ENCODE peak calls at places on chromosomes 6 and 20, in four cellular contexts. X is stimulated activated CD8-positive, alpha-beta memory T cell treated with anti-CD3 and anti-CD28 coated beads, Interleukin-2, amount 100 ng/mL, for 48 hours; M is cardiac fibroblast; N is left cardiac atrium. O is an unnamed sample.

GRCh38 chr6:2109796-2110195 is 135.6 kb downstream of the GMDS start:
- DNase-seq in M (no peak), X (no peak), N (no peak), O (no peak)

GRCh38 chr6:32947552-32948465 is 5.1 kb downstream of the HLA-DMA start:
- DNase-seq in M (peak), X (no peak), N (no peak), O (no peak)

GRCh38 chr6:110348956-110349565 is 9.1 kb downstream of the METTL24 start:
- DNase-seq in M (no peak), N (no peak), X (no peak), O (peak)

GRCh38 chr6:53706525-53706924 is 41.0 kb upstream of the KLHL31 start:
- DNase-seq in N (no peak), M (no peak), X (no peak), O (no peak)

GRCh38 chr20:49979030-49979832 is 3.5 kb upstream of the SNAI1 start:
- DNase-seq in M (peak), X (peak), N (peak), O (no peak)

GRCh38 chr6:166836785-166837718 is 119.3 kb downstream of the RNASET2 start:
- DNase-seq in X (no peak), N (no peak), M (no peak), O (no peak)

GRCh38 chr20:46108435-46108841 is 9.7 kb upstream of the CD40 start:
- DNase-seq in N (no peak), M (no peak), X (no peak), O (no peak)

GRCh38 chr20:47392015-47392720 is 35.7 kb upstream of the ZMYND8 start:
- DNase-seq in X (no peak), N (peak), M (peak), O (no peak)

GRCh38 chr6:167683028-167683862 is 143.5 kb upstream of the AFDN start:
- DNase-seq in X (no peak), M (peak), N (peak), O (peak)

GRCh38 chr20:10609276-10609675 is 64.5 kb downstream of the JAG1 start:
- DNase-seq in X (no peak), M (peak), N (peak), O (no peak)

GRCh38 chr20:34705008-34705382 is 851 bp downstream of the TP53INP2 start:
- DNase-seq in N (no peak), X (no peak), M (no peak), O (peak)

GRCh38 chr6:67667640-67668422 is 967.3 kb upstream of the ADGRB3 start:
- DNase-seq in M (no peak), X (no peak), N (no peak), O (no peak)

GRCh38 chr20:1920252-1920651 is 25.0 kb downstream of the SIRPA start:
- DNase-seq in X (no peak), N (no peak), M (no peak), O (no peak)

GRCh38 chr20:36092424-36093024 is 62.0 kb upstream of the EPB41L1 start:
- DNase-seq in N (peak), M (no peak), X (no peak), O (peak)

GRCh38 chr6:162226810-162227209 is 500.8 kb downstream of the PRKN start:
- DNase-seq in N (no peak), X (no peak), M (no peak), O (no peak)

GRCh38 chr20:17431621-17432364 is 99.4 kb downstream of the BFSP1 start:
- DNase-seq in X (peak), N (peak), M (peak), O (no peak)

GRCh38 chr6:3729603-3730344 is 21.7 kb downstream of the PXDC1 start:
- DNase-seq in N (no peak), M (no peak), X (no peak), O (no peak)

GRCh38 chr20:18705490-18705889 is 108.1 kb upstream of the SCP2D1 start:
- DNase-seq in N (no peak), M (peak), X (no peak), O (no peak)

GRCh38 chr20:825710-826421 is 7.6 kb upstream of the FAM110A start:
- DNase-seq in X (no peak), M (peak), N (no peak), O (no peak)

GRCh38 chr6:40543776-40544175 is 43.4 kb downstream of the LRFN2 start:
- DNase-seq in M (no peak), X (no peak), N (no peak), O (no peak)

GRCh38 chr6:3379482-3380060 is 77.3 kb downstream of the SLC22A23 start:
- DNase-seq in X (no peak), M (no peak), N (no peak), O (no peak)

GRCh38 chr6:6230286-6230685 is 90.2 kb downstream of the F13A1 start:
- DNase-seq in N (no peak), M (no peak), X (no peak), O (no peak)

GRCh38 chr6:9521152-9521530 is 893.7 kb downstream of the TFAP2A start:
- DNase-seq in M (no peak), N (no peak), X (no peak), O (no peak)

GRCh38 chr20:18783385-18783959 is 30.1 kb upstream of the SCP2D1 start:
- DNase-seq in X (no peak), M (no peak), N (no peak), O (no peak)

GRCh38 chr6:21587925-21588811 is 5.4 kb upstream of the SOX4 start:
- DNase-seq in X (no peak), N (peak), M (peak), O (peak)

GRCh38 chr6:26330835-26331808 is 33.9 kb upstream of the BTN3A2 start:
- DNase-seq in N (no peak), X (peak), M (peak), O (no peak)

GRCh38 chr6:30334077-30334476 is 7.3 kb downstream of the TRIM39 start:
- DNase-seq in X (no peak), M (no peak), N (no peak), O (no peak)

GRCh38 chr6:12051861-12052368 is 39.8 kb downstream of the HIVEP1 start:
- DNase-seq in N (no peak), M (no peak), X (no peak), O (no peak)

GRCh38 chr20:58544891-58545290 is 29.7 kb upstream of the APCDD1L start:
- DNase-seq in X (no peak), N (no peak), M (no peak), O (no peak)

GRCh38 chr20:44540834-44541233 is 19.0 kb upstream of the SERINC3 start:
- DNase-seq in X (no peak), N (no peak), M (peak), O (no peak)

GRCh38 chr6:10210052-10210451 is 204.8 kb downstream of the TFAP2A start:
- DNase-seq in M (peak), N (peak), X (no peak), O (no peak)

GRCh38 chr6:14857501-14857900 is 388.4 kb upstream of the JARID2 start:
- DNase-seq in N (no peak), M (no peak), X (peak), O (no peak)

GRCh38 chr6:105803439-105803838 is 282.7 kb upstream of the PRDM1 start:
- DNase-seq in M (no peak), N (no peak), X (no peak), O (no peak)

O was measured in C1 segment of cervical spinal cord.